ENCODE peak calls at places on chromosomes 7 and 10, in eight cellular contexts. One of them, this sample, is unnamed.

GRCh38 chr10:34260904-34261303 is 554.2 kb downstream of the PARD3 start:
- DNase-seq in RWPE2: no peak
- DNase-seq in endodermal cell: no peak
- DNase-seq in kidney epithelial cell: no peak
- DNase-seq in Peyer's patch: no peak
- DNase-seq in pancreas: no peak
- DNase-seq in heart left ventricle: no peak
- DNase-seq in BJ: no peak
- DNase-seq in this sample: no peak

GRCh38 chr10:35050556-35050955 is 39.6 kb downstream of the CUL2 start:
- DNase-seq in RWPE2: no peak
- DNase-seq in endodermal cell: no peak
- DNase-seq in kidney epithelial cell: no peak
- DNase-seq in Peyer's patch: no peak
- DNase-seq in pancreas: no peak
- DNase-seq in heart left ventricle: no peak
- DNase-seq in BJ: no peak
- DNase-seq in this sample: no peak

GRCh38 chr7:150897502-150898474 is 45.5 kb downstream of the AOC1 start:
- DNase-seq in RWPE2: no peak
- DNase-seq in endodermal cell: no peak
- DNase-seq in kidney epithelial cell: no peak
- DNase-seq in Peyer's patch: peak; percentile 69
- DNase-seq in pancreas: no peak
- DNase-seq in heart left ventricle: no peak
- DNase-seq in BJ: no peak
- DNase-seq in this sample: no peak

GRCh38 chr7:128884561-128885369 is 22.1 kb downstream of the ATP6V1F start:
- DNase-seq in RWPE2: peak; percentile 57
- DNase-seq in endodermal cell: no peak
- DNase-seq in kidney epithelial cell: no peak
- DNase-seq in Peyer's patch: no peak
- DNase-seq in pancreas: no peak
- DNase-seq in heart left ventricle: no peak
- DNase-seq in BJ: no peak
- DNase-seq in this sample: no peak

GRCh38 chr7:144731661-144732060 is 104.2 kb downstream of the TPK1 start:
- DNase-seq in RWPE2: no peak
- DNase-seq in endodermal cell: no peak
- DNase-seq in kidney epithelial cell: no peak
- DNase-seq in Peyer's patch: no peak
- DNase-seq in pancreas: no peak
- DNase-seq in heart left ventricle: no peak
- DNase-seq in BJ: no peak
- DNase-seq in this sample: no peak

GRCh38 chr10:112584276-112584675 is 137.3 kb downstream of the VTI1A start:
- DNase-seq in RWPE2: no peak
- DNase-seq in endodermal cell: no peak
- DNase-seq in kidney epithelial cell: no peak
- DNase-seq in Peyer's patch: no peak
- DNase-seq in pancreas: no peak
- DNase-seq in heart left ventricle: no peak
- DNase-seq in BJ: no peak
- DNase-seq in this sample: no peak

GRCh38 chr10:7248148-7248547 is 162.7 kb downstream of the SFMBT2 start:
- DNase-seq in RWPE2: no peak
- DNase-seq in endodermal cell: no peak
- DNase-seq in kidney epithelial cell: no peak
- DNase-seq in Peyer's patch: no peak
- DNase-seq in pancreas: no peak
- DNase-seq in heart left ventricle: no peak
- DNase-seq in BJ: no peak
- DNase-seq in this sample: no peak

GRCh38 chr7:1851731-1852531 is 181.9 kb downstream of the ELFN1 start:
- DNase-seq in RWPE2: peak; percentile 46
- DNase-seq in endodermal cell: peak; percentile 52
- DNase-seq in kidney epithelial cell: no peak
- DNase-seq in Peyer's patch: no peak
- DNase-seq in pancreas: no peak
- DNase-seq in heart left ventricle: peak; percentile 11
- DNase-seq in BJ: no peak
- DNase-seq in this sample: no peak

GRCh38 chr10:84177541-84178386 is 4.2 kb downstream of the GPR15LG start:
- DNase-seq in RWPE2: no peak
- DNase-seq in endodermal cell: peak; percentile 49
- DNase-seq in kidney epithelial cell: no peak
- DNase-seq in Peyer's patch: peak; percentile 64
- DNase-seq in pancreas: no peak
- DNase-seq in heart left ventricle: peak; percentile 75
- DNase-seq in BJ: no peak
- DNase-seq in this sample: no peak

GRCh38 chr10:113865896-113866295 is 11.4 kb downstream of the NHLRC2 start:
- DNase-seq in RWPE2: no peak
- DNase-seq in endodermal cell: no peak
- DNase-seq in kidney epithelial cell: no peak
- DNase-seq in Peyer's patch: no peak
- DNase-seq in pancreas: no peak
- DNase-seq in heart left ventricle: no peak
- DNase-seq in BJ: no peak
- DNase-seq in this sample: no peak

GRCh38 chr10:50936335-50936734 is 50.9 kb upstream of the A1CF start:
- DNase-seq in RWPE2: no peak
- DNase-seq in endodermal cell: no peak
- DNase-seq in kidney epithelial cell: no peak
- DNase-seq in Peyer's patch: peak; percentile 67
- DNase-seq in pancreas: no peak
- DNase-seq in heart left ventricle: no peak
- DNase-seq in BJ: no peak
- DNase-seq in this sample: no peak

GRCh38 chr10:96283756-96284155 is 12.4 kb upstream of the BLNK start:
- DNase-seq in RWPE2: no peak
- DNase-seq in endodermal cell: no peak
- DNase-seq in kidney epithelial cell: no peak
- DNase-seq in Peyer's patch: no peak
- DNase-seq in pancreas: no peak
- DNase-seq in heart left ventricle: no peak
- DNase-seq in BJ: no peak
- DNase-seq in this sample: no peak

GRCh38 chr7:32062150-32062549 is 8.1 kb downstream of the PDE1C start:
- DNase-seq in RWPE2: no peak
- DNase-seq in endodermal cell: peak; percentile 93
- DNase-seq in kidney epithelial cell: no peak
- DNase-seq in Peyer's patch: peak; percentile 67
- DNase-seq in pancreas: peak; percentile 48
- DNase-seq in heart left ventricle: peak; percentile 57
- DNase-seq in BJ: no peak
- DNase-seq in this sample: peak; percentile 74

DNA sequence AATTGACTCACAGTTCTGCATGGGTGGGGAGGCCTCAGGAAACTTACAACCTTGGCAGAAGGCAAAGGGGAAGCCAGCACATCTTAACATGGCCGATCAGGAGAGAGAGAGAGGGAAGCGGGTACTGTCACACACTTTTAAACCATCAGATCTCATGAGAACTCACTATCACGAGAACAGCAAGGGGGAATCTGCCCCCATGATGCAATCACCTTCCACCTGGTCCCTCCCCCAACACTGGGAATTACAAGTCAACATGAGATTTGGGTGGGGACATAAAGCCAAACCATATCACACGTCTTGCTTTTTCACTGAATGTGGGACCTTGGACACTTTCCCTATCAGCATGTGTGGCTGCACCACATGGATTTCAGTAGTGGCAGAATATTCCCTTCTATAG is 9.0 kb upstream of the AKR1E2 start:
- DNase-seq in RWPE2: no peak
- DNase-seq in endodermal cell: no peak
- DNase-seq in kidney epithelial cell: no peak
- DNase-seq in Peyer's patch: no peak
- DNase-seq in pancreas: no peak
- DNase-seq in heart left ventricle: no peak
- DNase-seq in BJ: no peak
- DNase-seq in this sample: no peak
- H3K4me3 ChIP-seq in RWPE2: no peak overlapping the region
- H3K4me3 ChIP-seq in endodermal cell: no peak overlapping the region
- H3K4me3 ChIP-seq in kidney epithelial cell: no peak overlapping the region
- H3K4me3 ChIP-seq in Peyer's patch: no peak overlapping the region
- H3K4me3 ChIP-seq in pancreas: no peak overlapping the region
- H3K4me3 ChIP-seq in heart left ventricle: no peak overlapping the region
- H3K4me3 ChIP-seq in BJ: no peak overlapping the region
- H3K4me3 ChIP-seq in this sample: no peak overlapping the region

GRCh38 chr10:121994429-121994881 is 5.5 kb downstream of the TACC2 start:
- DNase-seq in RWPE2: no peak
- DNase-seq in endodermal cell: peak; percentile 79
- DNase-seq in kidney epithelial cell: no peak
- DNase-seq in Peyer's patch: peak; percentile 58
- DNase-seq in pancreas: peak; percentile 50
- DNase-seq in heart left ventricle: peak; percentile 81
- DNase-seq in BJ: no peak
- DNase-seq in this sample: peak; percentile 64

GRCh38 chr10:121984463-121984862 is 4.5 kb upstream of the TACC2 start:
- DNase-seq in RWPE2: no peak
- DNase-seq in endodermal cell: no peak
- DNase-seq in kidney epithelial cell: no peak
- DNase-seq in Peyer's patch: no peak
- DNase-seq in pancreas: no peak
- DNase-seq in heart left ventricle: no peak
- DNase-seq in BJ: no peak
- DNase-seq in this sample: no peak

GRCh38 chr10:121988361-121989324 is at the start of gene TACC2:
- DNase-seq in RWPE2: no peak
- DNase-seq in endodermal cell: no peak
- DNase-seq in kidney epithelial cell: no peak
- DNase-seq in Peyer's patch: no peak
- DNase-seq in pancreas: no peak
- DNase-seq in heart left ventricle: no peak
- DNase-seq in BJ: no peak
- DNase-seq in this sample: peak; percentile 46

DNA sequence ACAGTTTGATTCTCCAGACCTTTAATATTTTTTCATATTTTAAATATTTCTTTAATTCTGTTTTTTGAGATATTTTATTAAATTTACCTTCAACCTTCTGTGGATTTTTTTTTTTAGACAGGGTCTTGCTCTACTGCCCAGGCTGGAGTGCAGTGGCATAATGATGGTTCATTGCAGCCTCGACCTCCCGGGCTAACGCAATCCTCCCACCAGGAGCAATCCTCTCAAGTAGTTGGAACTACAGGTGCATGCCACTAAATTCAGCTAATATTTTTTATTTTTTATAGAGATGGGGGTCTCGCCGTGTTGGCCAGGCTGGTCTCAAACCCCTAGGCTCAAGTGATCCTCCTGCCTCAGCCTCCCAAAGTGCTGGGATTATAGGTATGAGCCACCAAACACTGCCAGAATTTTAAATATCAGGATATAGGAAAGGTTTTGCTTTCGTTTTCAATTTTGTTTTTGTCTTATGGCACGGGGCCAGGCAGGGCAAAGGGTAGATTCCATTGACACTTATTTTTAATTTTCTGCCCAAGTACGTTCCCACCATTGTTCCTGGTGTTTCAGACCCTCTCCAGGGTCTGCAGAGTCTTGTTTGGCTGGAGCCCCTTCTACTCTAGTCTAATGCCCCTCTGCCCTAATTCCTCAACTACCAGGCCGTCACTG is 1.2 kb downstream of the TACC2 start:
- DNase-seq in RWPE2: no peak
- DNase-seq in endodermal cell: no peak
- DNase-seq in kidney epithelial cell: no peak
- DNase-seq in Peyer's patch: peak; percentile 48
- DNase-seq in pancreas: peak; percentile 29
- DNase-seq in heart left ventricle: no peak
- DNase-seq in BJ: no peak
- DNase-seq in this sample: no peak
- TF ChIP-seq CTCF in RWPE2: no peak
- TF ChIP-seq CTCF in endodermal cell: no peak
- TF ChIP-seq CTCF in kidney epithelial cell: no peak
- TF ChIP-seq CTCF in Peyer's patch: no peak
- TF ChIP-seq CTCF in pancreas: no peak
- TF ChIP-seq CTCF in heart left ventricle: no peak
- TF ChIP-seq CTCF in BJ: no peak
- TF ChIP-seq CTCF in this sample: no peak

GRCh38 chr10:131921191-131921590 is 20.4 kb downstream of the PPP2R2D start:
- DNase-seq in RWPE2: no peak
- DNase-seq in endodermal cell: peak; percentile 51
- DNase-seq in kidney epithelial cell: no peak
- DNase-seq in Peyer's patch: no peak
- DNase-seq in pancreas: no peak
- DNase-seq in heart left ventricle: no peak
- DNase-seq in BJ: no peak
- DNase-seq in this sample: no peak
- H3K36me3 ChIP-seq in RWPE2: peaks cover 18% of the 10 kb centered on the region
- H3K36me3 ChIP-seq in endodermal cell: peaks cover 5% of the 10 kb centered on the region
- H3K36me3 ChIP-seq in kidney epithelial cell: no peaks in the 10 kb centered on the region
- H3K36me3 ChIP-seq in Peyer's patch: no peaks in the 10 kb centered on the region
- H3K36me3 ChIP-seq in pancreas: no peaks in the 10 kb centered on the region
- H3K36me3 ChIP-seq in heart left ventricle: no peaks in the 10 kb centered on the region
- H3K36me3 ChIP-seq in BJ: no peaks in the 10 kb centered on the region
- H3K36me3 ChIP-seq in this sample: no peaks in the 10 kb centered on the region

DNA sequence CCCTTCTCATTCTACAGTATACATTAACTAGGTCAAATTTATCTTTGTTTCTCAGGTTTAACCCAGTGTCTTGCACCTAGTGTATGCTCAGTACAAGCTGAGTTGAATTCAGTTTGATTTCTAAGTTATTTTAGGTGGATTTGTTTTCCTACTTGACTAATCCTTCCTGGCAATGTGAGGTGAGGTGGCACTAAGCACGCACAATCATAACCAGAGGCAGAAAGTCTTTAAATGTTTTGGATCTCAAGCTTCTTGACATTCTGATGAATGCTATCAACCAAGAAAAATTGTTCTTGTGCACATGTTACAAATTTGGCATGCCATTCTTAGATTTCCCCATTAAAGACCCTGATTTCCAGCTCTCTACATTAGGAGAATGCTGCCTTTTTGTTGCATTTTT is 3.2 kb downstream of the BZW2 start:
- DNase-seq in RWPE2: no peak
- DNase-seq in endodermal cell: no peak
- DNase-seq in kidney epithelial cell: no peak
- DNase-seq in Peyer's patch: no peak
- DNase-seq in pancreas: no peak
- DNase-seq in heart left ventricle: no peak
- DNase-seq in BJ: no peak
- DNase-seq in this sample: no peak
- H3K4me3 ChIP-seq in RWPE2: no peak overlapping the region
- H3K4me3 ChIP-seq in endodermal cell: peak overlapping the region; percentile 97
- H3K4me3 ChIP-seq in kidney epithelial cell: no peak overlapping the region
- H3K4me3 ChIP-seq in Peyer's patch: no peak overlapping the region
- H3K4me3 ChIP-seq in pancreas: no peak overlapping the region
- H3K4me3 ChIP-seq in heart left ventricle: no peak overlapping the region
- H3K4me3 ChIP-seq in BJ: no peak overlapping the region
- H3K4me3 ChIP-seq in this sample: no peak overlapping the region

This sample was measured in Caco-2.